ENCODE peak calls at places on chromosome 13, in six cellular contexts. Y is activated B cell treated with CpG ODN at 0.5 μM for 24 hours, W is chondrocyte, O is Peyer's patch, J is osteocyte, T is body of pancreas. M is an unnamed sample.

GRCh38 chr13:30796833-30797601 is 61.7 kb downstream of the ALOX5AP start:
- DNase-seq in J (no peak), Y (no peak), W (no peak), O (no peak), T (peak), M (no peak)

GRCh38 chr13:82636119-82636518 is 1246.2 kb downstream of the SLITRK1 start:
- DNase-seq in T (no peak), Y (no peak), O (no peak), J (no peak), W (no peak), M (no peak)

GRCh38 chr13:29886446-29886845 is 36.0 kb upstream of the UBL3 start:
- DNase-seq in W (no peak), T (no peak), J (no peak), Y (no peak), O (no peak), M (no peak)

GRCh38 chr13:28353679-28354078 is 141.2 kb downstream of the FLT1 start:
- DNase-seq in O (no peak), Y (no peak), T (no peak), J (no peak), W (no peak), M (no peak)

GRCh38 chr13:67410645-67411044 is 180.5 kb upstream of the PCDH9 start:
- DNase-seq in J (no peak), T (no peak), O (no peak), W (no peak), Y (no peak), M (no peak)

GRCh38 chr13:111033172-111034133 is 81.7 kb upstream of the ARHGEF7 start:
- DNase-seq in W (no peak), Y (no peak), J (no peak), O (no peak), T (no peak), M (no peak)

GRCh38 chr13:51125495-51126226 is 14.6 kb upstream of the C13orf42 start:
- DNase-seq in T (peak), J (peak), W (no peak), O (peak), Y (no peak), M (no peak)

GRCh38 chr13:86665842-86666241 is 866.6 kb upstream of the SLITRK6 start:
- DNase-seq in W (no peak), J (no peak), Y (no peak), O (no peak), T (no peak), M (no peak)

GRCh38 chr13:39768962-39769361 is 113.5 kb downstream of the COG6 start:
- DNase-seq in Y (no peak), W (no peak), O (no peak), T (no peak), J (no peak), M (no peak)

GRCh38 chr13:30339721-30340366 is 32.5 kb upstream of the KATNAL1 start:
- DNase-seq in W (no peak), Y (no peak), J (peak), O (no peak), T (no peak), M (no peak)

GRCh38 chr13:71603255-71603654 is 263.7 kb downstream of the DACH1 start:
- DNase-seq in W (no peak), O (no peak), T (no peak), J (no peak), Y (no peak), M (no peak)

GRCh38 chr13:98848736-98849135 is 96.3 kb upstream of the SLC15A1 start:
- DNase-seq in T (no peak), J (no peak), W (no peak), O (no peak), Y (no peak), M (no peak)

GRCh38 chr13:91609353-91609752 is 210.9 kb downstream of the GPC5 start:
- DNase-seq in O (no peak), Y (no peak), W (no peak), T (no peak), J (no peak), M (no peak)

GRCh38 chr13:75021151-75021550 is 460.8 kb downstream of the TBC1D4 start:
- DNase-seq in J (no peak), O (no peak), W (no peak), T (no peak), Y (no peak), M (no peak)

GRCh38 chr13:49240017-49240416 is 7.7 kb upstream of the CDADC1 start:
- DNase-seq in W (no peak), O (no peak), J (no peak), T (no peak), Y (no peak), M (no peak)

GRCh38 chr13:43377149-43377548 is 353.8 kb downstream of the DNAJC15 start:
- DNase-seq in Y (no peak), T (peak), O (no peak), W (no peak), J (no peak), M (no peak)

GRCh38 chr13:63287926-63288325 is 1872.3 kb upstream of the PCDH20 start:
- DNase-seq in T (no peak), Y (no peak), W (no peak), J (no peak), O (no peak), M (no peak)

GRCh38 chr13:51519839-51520238 is 64.4 kb upstream of the WDFY2 start:
- DNase-seq in J (no peak), Y (no peak), T (no peak), O (no peak), W (no peak), M (no peak)

GRCh38 chr13:35889560-35889959 is 241.6 kb downstream of the DCLK1 start:
- DNase-seq in T (no peak), J (no peak), W (no peak), Y (no peak), O (no peak), M (no peak)
- TF ChIP-seq CTCF in T (no peak), J (no peak), W (no peak), Y (no peak), O (no peak), M (no peak)

DNA sequence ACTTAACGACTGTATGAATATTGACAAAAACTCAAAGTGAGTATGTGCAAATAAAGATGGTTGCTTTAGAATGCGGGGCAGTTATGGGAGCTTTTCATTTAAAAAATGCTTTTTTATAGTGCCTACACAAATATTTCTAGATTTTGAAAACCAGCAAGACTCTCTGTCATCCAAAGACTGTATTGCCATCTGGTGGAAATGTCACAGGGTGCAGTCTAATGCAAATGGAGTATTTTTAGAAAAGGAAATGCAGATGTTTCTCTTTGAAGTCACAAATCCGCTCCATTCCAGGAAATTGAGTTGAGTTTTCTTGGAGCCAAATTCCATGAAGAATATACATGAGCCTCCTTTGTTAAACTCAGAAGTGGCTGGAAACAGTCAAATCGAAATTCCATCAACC is 2.3 kb upstream of the C1QTNF9B start:
- DNase-seq in J (no peak), T (no peak), O (no peak), W (no peak), Y (no peak), M (no peak)
- TF ChIP-seq CTCF in J (peak), T (peak), O (no peak), W (peak), Y (no peak), M (peak)

GRCh38 chr13:95560387-95560786 is 7.9 kb downstream of the CLDN10 start:
- DNase-seq in T (no peak), J (no peak), Y (no peak), W (no peak), O (no peak), M (no peak)

GRCh38 chr13:95568131-95568530 is 15.6 kb downstream of the CLDN10 start:
- DNase-seq in J (no peak), W (no peak), T (no peak), Y (no peak), O (no peak), M (no peak)

GRCh38 chr13:95564948-95565347 is 12.4 kb downstream of the CLDN10 start:
- DNase-seq in W (no peak), O (no peak), T (no peak), Y (no peak), J (no peak), M (no peak)

GRCh38 chr13:95559100-95559499 is 6.6 kb downstream of the CLDN10 start:
- DNase-seq in Y (no peak), T (no peak), O (no peak), J (no peak), W (no peak), M (no peak)

DNA sequence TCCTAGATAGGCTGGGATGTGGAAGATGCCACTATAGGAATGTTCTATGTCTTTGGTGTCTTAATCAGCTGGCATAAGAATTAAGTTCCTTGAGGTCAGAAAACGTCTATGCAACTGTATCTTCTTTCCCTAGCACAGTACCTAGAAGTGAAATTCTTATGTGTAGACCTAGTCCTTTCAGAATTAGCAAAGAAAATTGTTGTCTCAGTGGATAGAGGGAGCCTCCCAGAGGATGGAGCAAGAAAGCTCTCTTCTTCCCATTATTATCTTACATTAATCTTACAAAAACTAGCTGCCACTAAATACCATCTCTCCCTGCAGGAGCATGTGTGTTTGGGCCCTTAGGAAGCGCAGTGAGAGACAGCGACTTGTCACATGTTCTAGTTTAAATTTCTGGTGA is 11.6 kb downstream of the CLDN10 start:
- DNase-seq in W (no peak), T (no peak), J (no peak), Y (no peak), O (no peak), M (no peak)
- TF ChIP-seq CTCF in W (peak), T (no peak), J (no peak), Y (no peak), O (no peak), M (no peak)

GRCh38 chr13:60158321-60158801 is 5.4 kb downstream of the DIAPH3 start:
- DNase-seq in J (no peak), W (no peak), T (no peak), Y (no peak), O (no peak), M (no peak)

GRCh38 chr13:60152904-60153303 is 10.8 kb downstream of the DIAPH3 start:
- DNase-seq in O (no peak), W (no peak), T (no peak), J (no peak), Y (no peak), M (no peak)

GRCh38 chr13:60152114-60152513 is 11.6 kb downstream of the DIAPH3 start:
- DNase-seq in O (no peak), T (no peak), J (no peak), W (no peak), Y (no peak), M (no peak)

GRCh38 chr13:60150538-60150937 is 13.2 kb downstream of the DIAPH3 start:
- DNase-seq in Y (no peak), J (no peak), O (no peak), T (no peak), W (no peak), M (no peak)

GRCh38 chr13:60155978-60156377 is 7.8 kb downstream of the DIAPH3 start:
- DNase-seq in W (no peak), O (no peak), Y (no peak), J (no peak), T (no peak), M (no peak)
- TF ChIP-seq CTCF in W (no peak), O (no peak), Y (no peak), J (peak), T (no peak), M (no peak)